ENCODE peak calls at places on chromosomes 1 and 21, in six cellular contexts. S, C, T, N, X and M are unnamed samples.

GRCh38 chr1:111851552-111851951 is 95.9 kb downstream of the DDX20 start:
- DNase-seq in N (no peak), C (no peak), X (no peak), T (no peak), S (no peak), M (no peak)

GRCh38 chr1:94679336-94680007 is 137.9 kb upstream of the F3 start:
- DNase-seq in S (no peak), N (no peak), X (no peak), C (no peak), T (no peak), M (no peak)

GRCh38 chr1:56967900-56968832 is 2.4 kb upstream of the C8B start:
- DNase-seq in S (no peak), T (no peak), N (no peak), C (no peak), X (no peak), M (peak; percentile 3)

GRCh38 chr1:21654209-21654608 is 14.9 kb downstream of the RAP1GAP start:
- DNase-seq in C (no peak), S (no peak), N (no peak), T (no peak), X (no peak), M (no peak)

GRCh38 chr21:36113647-36114428 is 21.0 kb upstream of the CBR3 start:
- DNase-seq in C (peak; percentile 29), T (no peak), S (peak; percentile 91), X (peak; percentile 75), N (peak; percentile 49), M (peak; percentile 50)

GRCh38 chr1:28343405-28343804 is 14.6 kb downstream of the MED18 start:
- DNase-seq in T (no peak), S (no peak), N (no peak), X (no peak), C (no peak), M (no peak)

GRCh38 chr1:18999287-18999852 is 42.9 kb upstream of the IFFO2 start:
- DNase-seq in T (no peak), C (no peak), X (no peak), S (no peak), N (no peak), M (no peak)

GRCh38 chr1:7457811-7458210 is 313.3 kb upstream of the VAMP3 start:
- DNase-seq in S (no peak), N (no peak), X (no peak), C (no peak), T (no peak), M (no peak)